ENCODE peak calls at places on chromosomes 11 and 22, in nine cellular contexts. U, X, S, G, Z, T, B, D and R are unnamed samples.
A peak's percentile ranks its signal among the peaks of the same experiment; 100 is the strongest.

GRCh38 chr11:62726156-62727006 is 876 bp downstream of the HNRNPUL2 start:
- DNase-seq in U (no peak), X (no peak), S (no peak), G (no peak), Z (peak; percentile 30), T (peak; percentile 37), B (no peak), D (peak; percentile 20), R (no peak)

GRCh38 chr22:50243704-50244419 is 961 bp downstream of the TUBGCP6 start:
- DNase-seq in U (no peak), X (no peak), S (no peak), G (no peak), Z (no peak), T (no peak), B (no peak), D (no peak), R (no peak)

GRCh38 chr11:128565881-128566280 is 21.5 kb downstream of the ETS1 start:
- DNase-seq in U (no peak), X (no peak), S (no peak), G (no peak), Z (no peak), T (no peak), B (no peak), D (no peak), R (no peak)

GRCh38 chr11:21258414-21258813 is 589.0 kb downstream of the NELL1 start:
- DNase-seq in U (no peak), X (no peak), S (no peak), G (no peak), Z (no peak), T (no peak), B (no peak), D (no peak), R (no peak)

GRCh38 chr11:131373326-131373725 is 2.9 kb downstream of the NTM start:
- DNase-seq in U (no peak), X (no peak), S (no peak), G (no peak), Z (no peak), T (no peak), B (no peak), D (no peak), R (no peak)

GRCh38 chr11:1628506-1629325 is 859 bp upstream of the KRTAP5-5 start:
- DNase-seq in U (peak; percentile 75), X (no peak), S (no peak), G (peak; percentile 44), Z (peak; percentile 44), T (peak; percentile 43), B (no peak), D (peak; percentile 29), R (no peak)

GRCh38 chr11:44823920-44824704 is 97.3 kb downstream of the TSPAN18 start:
- DNase-seq in U (peak; percentile 51), X (no peak), S (no peak), G (no peak), Z (no peak), T (no peak), B (no peak), D (no peak), R (no peak)

GRCh38 chr11:128316541-128317206 is 270.7 kb downstream of the ETS1 start:
- DNase-seq in U (no peak), X (no peak), S (no peak), G (no peak), Z (no peak), T (no peak), B (no peak), D (no peak), R (peak; percentile 9)

GRCh38 chr22:39152511-39153219 is at the start of gene CBX7:
- DNase-seq in U (peak; percentile 97), X (peak; percentile 96), S (peak; percentile 96), G (peak; percentile 89), Z (peak; percentile 96), T (peak; percentile 91), B (peak; percentile 80), D (peak; percentile 91), R (peak; percentile 53)

GRCh38 chr22:39149915-39150847 is 2.3 kb downstream of the CBX7 start:
- DNase-seq in U (no peak), X (no peak), S (no peak), G (no peak), Z (no peak), T (no peak), B (no peak), D (no peak), R (no peak)

GRCh38 chr22:39152024-39152510 is 413 bp downstream of the CBX7 start:
- DNase-seq in U (no peak), X (no peak), S (no peak), G (no peak), Z (no peak), T (no peak), B (no peak), D (no peak), R (no peak)

GRCh38 chr22:39150848-39151215 is 1.6 kb downstream of the CBX7 start:
- DNase-seq in U (no peak), X (no peak), S (no peak), G (no peak), Z (no peak), T (no peak), B (no peak), D (no peak), R (no peak)

DNA sequence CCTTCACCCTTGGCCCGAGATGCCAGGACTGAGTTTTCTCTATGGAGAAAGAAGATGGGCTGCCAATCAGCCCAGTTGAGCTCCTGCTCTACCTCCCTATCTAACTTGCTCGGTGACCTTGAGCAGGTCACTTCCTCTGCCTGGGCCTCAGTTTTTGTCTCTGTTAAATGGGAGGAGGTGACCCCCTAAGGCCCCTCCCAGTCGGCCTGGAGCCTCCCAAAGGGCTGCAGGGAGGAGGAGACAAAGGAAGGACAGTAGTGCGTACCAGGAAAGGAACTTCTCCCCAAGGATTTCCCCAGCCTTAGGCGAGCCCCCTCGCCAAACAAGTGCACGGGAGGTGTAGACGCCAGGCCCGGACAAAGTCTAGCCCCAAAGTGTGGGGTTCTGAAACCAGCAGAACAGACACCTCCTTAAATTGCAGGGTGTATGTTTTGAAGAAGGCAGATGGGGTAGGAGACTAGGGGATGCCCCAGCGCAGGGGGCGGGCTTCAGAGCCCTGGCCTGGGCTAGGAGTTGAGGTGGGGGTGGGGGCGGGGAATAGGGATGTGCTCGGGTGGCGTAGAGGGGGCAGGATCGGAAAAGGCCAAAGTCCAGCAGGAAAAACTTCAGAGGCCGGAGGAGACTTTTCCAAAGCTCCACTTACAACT is 1.0 kb downstream of the CBX7 start:
- DNase-seq in U (no peak), X (no peak), S (no peak), G (no peak), Z (peak; percentile 30), T (no peak), B (no peak), D (no peak), R (no peak)
- H3K4me3 ChIP-seq in U (peak overlapping the region; percentile 59), X (peak overlapping the region; percentile 98), S (peak overlapping the region; percentile 86), G (peak overlapping the region; percentile 54), Z (peak overlapping the region; percentile 94), T (peak overlapping the region; percentile 74), B (no peak overlapping the region), D (peak overlapping the region; percentile 35), R (no peak overlapping the region)

GRCh38 chr11:14455648-14456430 is 43.8 kb downstream of the COPB1 start:
- DNase-seq in U (no peak), X (no peak), S (no peak), G (no peak), Z (no peak), T (no peak), B (no peak), D (no peak), R (no peak)

GRCh38 chr11:14458377-14458776 is 41.2 kb downstream of the COPB1 start:
- DNase-seq in U (no peak), X (no peak), S (no peak), G (no peak), Z (no peak), T (no peak), B (no peak), D (no peak), R (no peak)

GRCh38 chr11:14451825-14452224 is 47.8 kb downstream of the COPB1 start:
- DNase-seq in U (no peak), X (no peak), S (no peak), G (no peak), Z (no peak), T (peak; percentile 25), B (no peak), D (no peak), R (no peak)

GRCh38 chr11:14460147-14460546 is 39.5 kb downstream of the COPB1 start:
- DNase-seq in U (no peak), X (no peak), S (no peak), G (no peak), Z (no peak), T (no peak), B (no peak), D (no peak), R (peak; percentile 22)

GRCh38 chr11:14454861-14455632 is 44.6 kb downstream of the COPB1 start:
- DNase-seq in U (peak; percentile 24), X (no peak), S (no peak), G (peak; percentile 42), Z (no peak), T (peak; percentile 39), B (no peak), D (peak; percentile 47), R (peak; percentile 49)
- TF ChIP-seq CTCF in U (peak; percentile 69), X (peak; percentile 69), S (peak; percentile 66), G (peak; percentile 74), Z (peak; percentile 72), T (peak; percentile 90), B (peak; percentile 68), D (peak; percentile 72), R (peak; percentile 42)

GRCh38 chr11:35142481-35143207 is 3.7 kb downstream of the CD44 start:
- DNase-seq in U (no peak), X (no peak), S (no peak), G (no peak), Z (no peak), T (peak; percentile 43), B (peak; percentile 77), D (no peak), R (peak; percentile 84)
- H3K36me3 ChIP-seq in U (no peaks in the 10 kb centered on the region), X (no peaks in the 10 kb centered on the region), S (no peaks in the 10 kb centered on the region), G (no peaks in the 10 kb centered on the region), Z (no peaks in the 10 kb centered on the region), T (no peaks in the 10 kb centered on the region), B (peaks cover 38% of the 10 kb centered on the region), D (no peaks in the 10 kb centered on the region), R (peaks cover 4% of the 10 kb centered on the region)

GRCh38 chr11:122002047-122002446 is 114.0 kb downstream of the BLID start:
- DNase-seq in U (no peak), X (no peak), S (no peak), G (no peak), Z (no peak), T (no peak), B (no peak), D (no peak), R (no peak)

GRCh38 chr11:122002926-122003325 is 113.1 kb downstream of the BLID start:
- DNase-seq in U (no peak), X (no peak), S (no peak), G (no peak), Z (no peak), T (no peak), B (no peak), D (no peak), R (no peak)

GRCh38 chr11:122004446-122004845 is 111.6 kb downstream of the BLID start:
- DNase-seq in U (no peak), X (no peak), S (no peak), G (no peak), Z (no peak), T (no peak), B (no peak), D (no peak), R (no peak)

DNA sequence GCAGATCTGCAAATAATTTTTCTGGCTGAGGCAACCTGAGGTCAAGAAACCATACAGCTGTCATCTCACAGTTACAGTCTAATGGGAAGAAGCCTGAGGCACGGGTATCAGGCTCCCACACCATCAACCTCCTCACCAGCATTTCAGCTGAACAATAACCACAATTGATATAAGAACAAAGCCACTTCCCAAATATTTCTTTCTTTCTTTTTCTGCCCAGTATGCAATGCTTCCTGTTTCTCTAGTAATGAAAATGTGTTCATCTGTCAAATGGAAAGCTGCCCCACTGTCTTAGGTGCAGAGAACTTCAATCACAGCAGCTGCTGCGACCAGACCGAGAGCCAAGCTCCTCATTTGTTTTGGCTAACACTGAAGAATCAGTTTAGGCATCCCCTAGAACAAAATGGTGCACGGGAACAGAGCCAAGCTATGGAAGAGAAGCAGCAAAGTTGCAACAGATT is 108.4 kb downstream of the BLID start:
- DNase-seq in U (no peak), X (peak; percentile 32), S (no peak), G (no peak), Z (peak; percentile 16), T (no peak), B (no peak), D (peak; percentile 40), R (no peak)
- H3K4me3 ChIP-seq in U (no peak overlapping the region), X (no peak overlapping the region), S (no peak overlapping the region), G (no peak overlapping the region), Z (no peak overlapping the region), T (no peak overlapping the region), B (no peak overlapping the region), D (no peak overlapping the region), R (no peak overlapping the region)